ENCODE peak calls at places on chromosomes 7 and 10, in nine cellular contexts. One of them, this sample, is unnamed.
A peak's percentile ranks its signal among the peaks of the same experiment; 100 is the strongest.

GRCh38 chr10:22229756-22230330 is 12.0 kb upstream of the EBLN1 start:
- DNase-seq in tibial nerve: no peak
- DNase-seq in mucosa of descending colon: peak; percentile 15
- DNase-seq in upper lobe of left lung: no peak
- DNase-seq in AG04450: no peak
- DNase-seq in left lung: no peak
- DNase-seq in HepG2: no peak
- DNase-seq in HCT116: no peak
- DNase-seq in IMR-90: no peak
- DNase-seq in this sample: no peak

GRCh38 chr7:82677064-82677463 is 233.5 kb upstream of the CACNA2D1 start:
- DNase-seq in left lung: no peak
- DNase-seq in HepG2: no peak
- DNase-seq in mucosa of descending colon: no peak
- DNase-seq in upper lobe of left lung: no peak
- DNase-seq in IMR-90: no peak
- DNase-seq in HCT116: no peak
- DNase-seq in tibial nerve: no peak
- DNase-seq in AG04450: no peak
- DNase-seq in this sample: no peak

GRCh38 chr7:98254951-98255610 is 3.0 kb upstream of the TECPR1 start:
- DNase-seq in AG04450: no peak
- DNase-seq in mucosa of descending colon: no peak
- DNase-seq in IMR-90: no peak
- DNase-seq in HepG2: no peak
- DNase-seq in HCT116: no peak
- DNase-seq in upper lobe of left lung: no peak
- DNase-seq in left lung: no peak
- DNase-seq in tibial nerve: no peak
- DNase-seq in this sample: no peak

GRCh38 chr7:21850531-21851285 is 95.0 kb downstream of the CDCA7L start:
- DNase-seq in tibial nerve: no peak
- DNase-seq in left lung: no peak
- DNase-seq in upper lobe of left lung: no peak
- DNase-seq in HCT116: no peak
- DNase-seq in IMR-90: peak; percentile 11
- DNase-seq in HepG2: no peak
- DNase-seq in AG04450: no peak
- DNase-seq in mucosa of descending colon: no peak
- DNase-seq in this sample: no peak

GRCh38 chr10:60422809-60423208 is 33.1 kb upstream of the ANK3 start:
- DNase-seq in HepG2: peak; percentile 84
- DNase-seq in tibial nerve: no peak
- DNase-seq in left lung: no peak
- DNase-seq in mucosa of descending colon: no peak
- DNase-seq in IMR-90: no peak
- DNase-seq in HCT116: no peak
- DNase-seq in upper lobe of left lung: no peak
- DNase-seq in AG04450: no peak
- DNase-seq in this sample: no peak

GRCh38 chr10:126169899-126170298 is 218.4 kb downstream of the ADAM12 start:
- DNase-seq in AG04450: no peak
- DNase-seq in left lung: no peak
- DNase-seq in IMR-90: no peak
- DNase-seq in mucosa of descending colon: no peak
- DNase-seq in HCT116: no peak
- DNase-seq in tibial nerve: no peak
- DNase-seq in upper lobe of left lung: peak; percentile 22
- DNase-seq in HepG2: no peak
- DNase-seq in this sample: no peak

GRCh38 chr7:78130443-78131200 is 332.0 kb downstream of the PHTF2 start:
- DNase-seq in AG04450: no peak
- DNase-seq in mucosa of descending colon: no peak
- DNase-seq in HepG2: no peak
- DNase-seq in IMR-90: peak; percentile 43
- DNase-seq in left lung: no peak
- DNase-seq in tibial nerve: no peak
- DNase-seq in HCT116: no peak
- DNase-seq in upper lobe of left lung: no peak
- DNase-seq in this sample: no peak

GRCh38 chr7:66099551-66100407 is 14.9 kb upstream of the CRCP start:
- DNase-seq in mucosa of descending colon: peak; percentile 87
- DNase-seq in AG04450: peak; percentile 61
- DNase-seq in IMR-90: peak; percentile 89
- DNase-seq in upper lobe of left lung: no peak
- DNase-seq in HCT116: peak; percentile 86
- DNase-seq in left lung: peak; percentile 85
- DNase-seq in HepG2: no peak
- DNase-seq in tibial nerve: peak; percentile 75
- DNase-seq in this sample: peak; percentile 55

GRCh38 chr10:46547331-46547880 is 9.1 kb downstream of the GPRIN2 start:
- DNase-seq in HCT116: no peak
- DNase-seq in HepG2: no peak
- DNase-seq in AG04450: no peak
- DNase-seq in mucosa of descending colon: peak; percentile 6
- DNase-seq in tibial nerve: no peak
- DNase-seq in upper lobe of left lung: no peak
- DNase-seq in left lung: peak; percentile 39
- DNase-seq in IMR-90: no peak
- DNase-seq in this sample: peak; percentile 36

GRCh38 chr7:84548366-84549085 is 353.9 kb upstream of the SEMA3A start:
- DNase-seq in IMR-90: peak; percentile 73
- DNase-seq in left lung: no peak
- DNase-seq in upper lobe of left lung: no peak
- DNase-seq in mucosa of descending colon: no peak
- DNase-seq in HepG2: no peak
- DNase-seq in HCT116: no peak
- DNase-seq in tibial nerve: no peak
- DNase-seq in AG04450: no peak
- DNase-seq in this sample: no peak

GRCh38 chr10:97850446-97850845 is 803 bp downstream of the GOLGA7B start:
- DNase-seq in HepG2: no peak
- DNase-seq in mucosa of descending colon: no peak
- DNase-seq in tibial nerve: no peak
- DNase-seq in HCT116: no peak
- DNase-seq in IMR-90: no peak
- DNase-seq in AG04450: no peak
- DNase-seq in upper lobe of left lung: no peak
- DNase-seq in left lung: no peak
- DNase-seq in this sample: no peak

GRCh38 chr10:122492006-122492405 is 30.7 kb downstream of the HTRA1 start:
- DNase-seq in HepG2: no peak
- DNase-seq in HCT116: no peak
- DNase-seq in AG04450: no peak
- DNase-seq in upper lobe of left lung: no peak
- DNase-seq in left lung: no peak
- DNase-seq in mucosa of descending colon: no peak
- DNase-seq in IMR-90: no peak
- DNase-seq in tibial nerve: no peak
- DNase-seq in this sample: no peak

GRCh38 chr10:17510242-17510908 is 56.0 kb upstream of the ST8SIA6 start:
- DNase-seq in left lung: no peak
- DNase-seq in IMR-90: no peak
- DNase-seq in HepG2: no peak
- DNase-seq in mucosa of descending colon: no peak
- DNase-seq in upper lobe of left lung: no peak
- DNase-seq in HCT116: no peak
- DNase-seq in tibial nerve: no peak
- DNase-seq in AG04450: no peak
- DNase-seq in this sample: no peak

GRCh38 chr7:155287229-155287935 is 10.3 kb upstream of the INSIG1 start:
- DNase-seq in HCT116: no peak
- DNase-seq in mucosa of descending colon: no peak
- DNase-seq in AG04450: no peak
- DNase-seq in IMR-90: no peak
- DNase-seq in left lung: no peak
- DNase-seq in HepG2: no peak
- DNase-seq in tibial nerve: no peak
- DNase-seq in upper lobe of left lung: no peak
- DNase-seq in this sample: no peak

GRCh38 chr7:87328281-87328680 is 17.2 kb upstream of the CROT start:
- DNase-seq in IMR-90: peak; percentile 39
- DNase-seq in upper lobe of left lung: no peak
- DNase-seq in left lung: no peak
- DNase-seq in HCT116: peak; percentile 68
- DNase-seq in AG04450: no peak
- DNase-seq in mucosa of descending colon: no peak
- DNase-seq in tibial nerve: no peak
- DNase-seq in HepG2: no peak
- DNase-seq in this sample: no peak
- H3K9me3 ChIP-seq in IMR-90: peaks cover 33% of the 10 kb centered on the region
- H3K9me3 ChIP-seq in upper lobe of left lung: peaks cover 32% of the 10 kb centered on the region
- H3K9me3 ChIP-seq in left lung: peaks cover 83% of the 10 kb centered on the region
- H3K9me3 ChIP-seq in HCT116: peaks cover 18% of the 10 kb centered on the region
- H3K9me3 ChIP-seq in AG04450: peaks cover 30% of the 10 kb centered on the region
- H3K9me3 ChIP-seq in mucosa of descending colon: peaks cover 44% of the 10 kb centered on the region
- H3K9me3 ChIP-seq in tibial nerve: peaks cover 20% of the 10 kb centered on the region
- H3K9me3 ChIP-seq in HepG2: peaks cover 51% of the 10 kb centered on the region
- H3K9me3 ChIP-seq in this sample: peaks cover 21% of the 10 kb centered on the region

DNA sequence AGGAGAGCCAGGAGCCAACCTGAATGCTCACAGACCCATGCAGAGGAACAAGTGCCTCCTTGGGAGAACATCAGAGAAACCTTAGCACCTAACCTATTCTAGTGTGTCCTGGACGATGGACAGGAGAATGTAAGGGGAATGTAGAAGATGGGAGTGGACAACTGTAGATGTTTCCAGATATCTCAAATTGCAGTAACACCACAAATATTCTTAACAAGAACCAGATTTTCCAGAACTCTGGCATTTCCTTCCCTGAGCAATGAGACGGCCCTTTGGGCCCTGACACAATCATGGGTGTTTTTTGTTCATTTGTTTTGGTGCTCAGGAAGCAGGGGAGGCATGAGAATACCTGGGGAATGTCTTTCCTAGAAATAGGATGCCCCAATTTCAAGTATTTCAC is 196.1 kb upstream of the PRSS1 start:
- DNase-seq in upper lobe of left lung: no peak
- DNase-seq in tibial nerve: no peak
- DNase-seq in left lung: no peak
- DNase-seq in AG04450: no peak
- DNase-seq in HepG2: no peak
- DNase-seq in mucosa of descending colon: no peak
- DNase-seq in IMR-90: no peak
- DNase-seq in HCT116: no peak
- DNase-seq in this sample: no peak
- H3K4me3 ChIP-seq in upper lobe of left lung: no peak overlapping the region
- H3K4me3 ChIP-seq in tibial nerve: no peak overlapping the region
- H3K4me3 ChIP-seq in left lung: no peak overlapping the region
- H3K4me3 ChIP-seq in AG04450: no peak overlapping the region
- H3K4me3 ChIP-seq in HepG2: no peak overlapping the region
- H3K4me3 ChIP-seq in mucosa of descending colon: no peak overlapping the region
- H3K4me3 ChIP-seq in IMR-90: no peak overlapping the region
- H3K4me3 ChIP-seq in HCT116: no peak overlapping the region
- H3K4me3 ChIP-seq in this sample: no peak overlapping the region

DNA sequence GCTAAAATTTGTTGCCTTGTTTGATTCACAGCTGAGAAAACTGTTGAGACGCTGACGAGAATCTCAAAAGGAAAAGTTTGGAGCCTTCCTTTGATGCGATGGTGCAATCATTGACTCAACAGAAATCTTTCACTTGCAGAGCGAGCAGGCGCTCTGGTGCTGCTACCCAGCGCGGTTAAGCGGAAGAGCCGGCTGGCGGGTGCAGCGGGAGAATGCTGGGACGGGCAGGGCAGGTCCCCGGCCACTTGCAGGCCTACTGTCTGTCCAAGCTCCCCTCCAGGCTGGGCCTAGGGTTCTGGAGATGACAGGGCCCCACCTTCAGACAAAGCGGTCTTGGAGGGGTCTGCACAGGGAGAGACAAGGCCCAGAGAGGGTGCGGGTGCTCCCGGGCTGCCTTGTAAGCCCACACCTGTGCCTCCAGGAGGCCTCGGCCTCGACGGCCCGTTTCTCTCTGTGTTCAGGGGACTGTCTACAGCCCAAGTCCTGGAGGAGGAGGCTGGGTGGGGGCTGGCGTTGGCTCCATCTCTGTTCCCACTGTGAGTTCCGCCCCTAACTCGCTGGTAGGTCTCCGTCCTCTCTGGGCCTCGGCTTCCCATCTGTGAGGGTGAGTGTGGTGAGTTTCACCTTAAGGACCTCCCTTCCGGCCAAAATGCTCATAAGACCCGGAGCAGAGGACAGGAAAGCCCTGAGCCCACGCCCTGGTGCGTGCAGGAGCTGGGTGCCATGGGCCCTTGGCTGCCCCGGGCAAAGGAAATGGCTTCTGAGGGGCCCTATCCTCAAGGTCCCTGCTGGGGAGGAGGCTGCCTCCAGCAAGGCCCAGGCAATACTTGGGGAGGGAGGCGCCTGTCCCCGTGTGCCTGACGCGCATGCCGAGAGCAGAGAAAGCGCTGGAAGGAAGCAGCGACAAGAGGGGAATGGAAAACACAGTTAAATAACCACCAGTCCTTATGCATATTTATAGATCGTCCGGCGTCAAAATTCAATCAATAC is 276.7 kb downstream of the ELFN1 start:
- DNase-seq in mucosa of descending colon: no peak
- DNase-seq in tibial nerve: no peak
- DNase-seq in upper lobe of left lung: peak; percentile 56
- DNase-seq in HCT116: no peak
- DNase-seq in left lung: peak; percentile 30
- DNase-seq in HepG2: no peak
- DNase-seq in IMR-90: no peak
- DNase-seq in AG04450: no peak
- DNase-seq in this sample: peak; percentile 42
- TF ChIP-seq CTCF in mucosa of descending colon: no peak
- TF ChIP-seq CTCF in tibial nerve: no peak
- TF ChIP-seq CTCF in upper lobe of left lung: no peak
- TF ChIP-seq CTCF in HCT116: no peak
- TF ChIP-seq CTCF in left lung: no peak
- TF ChIP-seq CTCF in HepG2: no peak
- TF ChIP-seq CTCF in IMR-90: no peak
- TF ChIP-seq CTCF in AG04450: no peak
- TF ChIP-seq CTCF in this sample: no peak

DNA sequence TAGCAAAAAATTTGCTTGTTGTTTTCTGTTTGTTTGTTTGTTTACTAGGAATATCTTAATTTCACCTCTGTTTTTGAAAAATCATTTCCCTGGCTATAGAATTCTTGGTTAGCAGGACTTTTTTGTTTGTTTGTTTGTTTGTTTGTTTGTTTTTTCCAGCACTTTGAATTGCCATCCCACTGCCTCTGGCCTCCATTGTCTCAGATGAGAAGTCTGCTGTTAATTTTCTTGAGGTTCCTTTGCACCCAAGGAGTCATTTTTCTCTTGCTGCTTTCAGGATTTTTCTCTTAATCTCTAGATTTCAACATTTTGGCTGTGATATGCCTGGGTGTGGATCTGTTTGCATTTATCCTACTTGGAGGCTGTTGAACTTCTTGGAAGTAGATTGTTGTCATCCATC is 105.7 kb downstream of the FOXL3 start:
- DNase-seq in HepG2: no peak
- DNase-seq in upper lobe of left lung: no peak
- DNase-seq in tibial nerve: no peak
- DNase-seq in mucosa of descending colon: no peak
- DNase-seq in AG04450: no peak
- DNase-seq in IMR-90: no peak
- DNase-seq in HCT116: no peak
- DNase-seq in left lung: no peak
- DNase-seq in this sample: no peak
- H3K9me3 ChIP-seq in HepG2: peaks cover 24% of the 10 kb centered on the region
- H3K9me3 ChIP-seq in upper lobe of left lung: peaks cover 11% of the 10 kb centered on the region
- H3K9me3 ChIP-seq in tibial nerve: peaks cover 19% of the 10 kb centered on the region
- H3K9me3 ChIP-seq in mucosa of descending colon: peaks cover 16% of the 10 kb centered on the region
- H3K9me3 ChIP-seq in AG04450: peaks cover 35% of the 10 kb centered on the region
- H3K9me3 ChIP-seq in IMR-90: peaks cover 21% of the 10 kb centered on the region
- H3K9me3 ChIP-seq in HCT116: peaks cover 25% of the 10 kb centered on the region
- H3K9me3 ChIP-seq in left lung: peaks cover 47% of the 10 kb centered on the region
- H3K9me3 ChIP-seq in this sample: no peaks in the 10 kb centered on the region

GRCh38 chr7:55570218-55570873 is 2.0 kb downstream of the VOPP1 start:
- DNase-seq in mucosa of descending colon: no peak
- DNase-seq in left lung: no peak
- DNase-seq in AG04450: no peak
- DNase-seq in HCT116: no peak
- DNase-seq in IMR-90: no peak
- DNase-seq in tibial nerve: no peak
- DNase-seq in HepG2: no peak
- DNase-seq in upper lobe of left lung: no peak
- DNase-seq in this sample: no peak
- H3K4me3 ChIP-seq in mucosa of descending colon: no peak overlapping the region
- H3K4me3 ChIP-seq in left lung: peak overlapping the region; percentile 96
- H3K4me3 ChIP-seq in AG04450: peak overlapping the region; percentile 82
- H3K4me3 ChIP-seq in HCT116: no peak overlapping the region
- H3K4me3 ChIP-seq in IMR-90: no peak overlapping the region
- H3K4me3 ChIP-seq in tibial nerve: peak overlapping the region; percentile 80
- H3K4me3 ChIP-seq in HepG2: no peak overlapping the region
- H3K4me3 ChIP-seq in upper lobe of left lung: no peak overlapping the region
- H3K4me3 ChIP-seq in this sample: peak overlapping the region; percentile 94

This sample was measured in psoas muscle.